ENCODE peak calls at places on chromosomes 5 and 9, in nine cellular contexts. M is CD4-positive, alpha-beta memory T cell; S is aorta; O is uterus; G is body of pancreas; Y is Caco-2; D is gastrocnemius medialis; E is naive thymus-derived CD4-positive, alpha-beta T cell; R is spleen. I is an unnamed sample.

GRCh38 chr5:102290004-102290403 is 6.1 kb downstream of the SLCO4C1 start:
- DNase-seq in Y (no peak), R (no peak), S (no peak), O (no peak), D (no peak), E (no peak), M (no peak), G (no peak), I (no peak)

GRCh38 chr5:136639616-136640015 is 274.3 kb upstream of the TRPC7 start:
- DNase-seq in Y (no peak), O (no peak), M (no peak), S (no peak), G (no peak), R (no peak), E (no peak), D (no peak), I (no peak)

GRCh38 chr5:149904293-149904886 is 40.2 kb downstream of the PDE6A start:
- DNase-seq in E (no peak), M (no peak), D (no peak), G (no peak), O (no peak), R (no peak), S (no peak), Y (peak; percentile 42), I (no peak)

GRCh38 chr9:13171261-13171660 is 108.2 kb downstream of the MPDZ start:
- DNase-seq in E (no peak), S (no peak), D (no peak), Y (no peak), O (no peak), R (no peak), G (no peak), M (no peak), I (no peak)

GRCh38 chr9:23630488-23630887 is 195.6 kb downstream of the ELAVL2 start:
- DNase-seq in Y (no peak), E (no peak), D (no peak), G (no peak), R (no peak), S (no peak), O (no peak), M (no peak), I (no peak)

GRCh38 chr5:151740958-151741373 is 17.5 kb downstream of the ATOX1 start:
- DNase-seq in Y (no peak), M (no peak), S (no peak), D (no peak), G (no peak), E (no peak), R (no peak), O (no peak), I (no peak)

GRCh38 chr9:135931349-135931820 is 24.0 kb upstream of the CAMSAP1 start:
- DNase-seq in Y (no peak), S (peak; percentile 75), O (no peak), E (no peak), M (no peak), G (no peak), R (no peak), D (no peak), I (no peak)

GRCh38 chr5:14267166-14267838 is 124.2 kb downstream of the TRIO start:
- DNase-seq in G (no peak), E (no peak), M (no peak), S (no peak), O (no peak), R (no peak), D (no peak), Y (peak; percentile 23), I (no peak)

DNA sequence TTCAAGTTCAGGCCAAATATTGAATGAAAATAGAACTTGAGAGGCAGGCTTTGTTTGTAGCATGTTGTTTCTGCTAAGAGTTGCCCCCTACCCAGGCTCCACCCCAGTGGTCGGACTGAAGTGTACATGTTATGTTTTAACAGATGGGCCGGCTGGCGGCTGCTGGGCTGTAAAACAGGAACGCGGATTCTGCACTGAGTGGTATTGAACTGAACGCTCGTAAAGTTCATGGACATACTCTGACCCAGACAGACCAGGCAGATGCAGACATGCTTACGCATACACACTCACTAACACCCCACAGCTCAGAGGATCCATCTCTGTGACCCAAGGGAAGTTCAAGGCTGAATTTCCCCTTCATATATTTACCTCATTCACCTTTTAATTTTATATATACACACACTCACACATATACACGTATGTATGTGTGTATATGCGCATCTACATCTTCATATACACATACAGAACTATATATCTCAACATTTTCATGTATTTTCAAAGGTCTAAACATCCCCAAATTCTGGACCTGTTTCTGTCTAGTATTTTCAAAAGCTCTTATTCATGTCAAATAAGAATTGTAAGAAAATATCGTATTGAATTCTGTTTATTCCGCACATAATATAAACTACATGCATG is 1.4 kb downstream of the MARCHF3 start:
- DNase-seq in Y (no peak), M (no peak), D (no peak), E (no peak), S (no peak), O (no peak), G (peak; percentile 16), R (no peak), I (peak; percentile 55)
- H3K4me1 ChIP-seq in Y (no peaks in the 10 kb centered on the region), M (peaks cover 16% of the 10 kb centered on the region), D (peaks cover 36% of the 10 kb centered on the region), E (no peaks in the 10 kb centered on the region), S (no peaks in the 10 kb centered on the region), O (no peaks in the 10 kb centered on the region), G (peaks cover 31% of the 10 kb centered on the region), R (peaks cover 60% of the 10 kb centered on the region), I (peaks cover 47% of the 10 kb centered on the region)

GRCh38 chr9:110048976-110049698 is 158.8 kb downstream of the C9orf152 start:
- DNase-seq in S (peak; percentile 82), Y (peak; percentile 35), E (no peak), R (peak; percentile 83), O (no peak), M (peak; percentile 3), G (no peak), D (no peak), I (peak; percentile 40)

GRCh38 chr9:110050925-110051355 is 157.0 kb downstream of the C9orf152 start:
- DNase-seq in R (no peak), M (no peak), E (no peak), S (no peak), D (no peak), G (no peak), O (peak; percentile 60), Y (no peak), I (no peak)

GRCh38 chr9:110047955-110048472 is 159.9 kb downstream of the C9orf152 start:
- DNase-seq in Y (no peak), G (no peak), D (no peak), E (no peak), R (peak; percentile 86), O (no peak), M (no peak), S (no peak), I (no peak)

GRCh38 chr9:110048473-110048975 is 159.4 kb downstream of the C9orf152 start:
- DNase-seq in Y (peak; percentile 85), G (peak; percentile 43), R (peak; percentile 96), O (peak; percentile 84), S (peak; percentile 94), M (peak; percentile 71), D (peak; percentile 30), E (peak; percentile 66), I (peak; percentile 86)

DNA sequence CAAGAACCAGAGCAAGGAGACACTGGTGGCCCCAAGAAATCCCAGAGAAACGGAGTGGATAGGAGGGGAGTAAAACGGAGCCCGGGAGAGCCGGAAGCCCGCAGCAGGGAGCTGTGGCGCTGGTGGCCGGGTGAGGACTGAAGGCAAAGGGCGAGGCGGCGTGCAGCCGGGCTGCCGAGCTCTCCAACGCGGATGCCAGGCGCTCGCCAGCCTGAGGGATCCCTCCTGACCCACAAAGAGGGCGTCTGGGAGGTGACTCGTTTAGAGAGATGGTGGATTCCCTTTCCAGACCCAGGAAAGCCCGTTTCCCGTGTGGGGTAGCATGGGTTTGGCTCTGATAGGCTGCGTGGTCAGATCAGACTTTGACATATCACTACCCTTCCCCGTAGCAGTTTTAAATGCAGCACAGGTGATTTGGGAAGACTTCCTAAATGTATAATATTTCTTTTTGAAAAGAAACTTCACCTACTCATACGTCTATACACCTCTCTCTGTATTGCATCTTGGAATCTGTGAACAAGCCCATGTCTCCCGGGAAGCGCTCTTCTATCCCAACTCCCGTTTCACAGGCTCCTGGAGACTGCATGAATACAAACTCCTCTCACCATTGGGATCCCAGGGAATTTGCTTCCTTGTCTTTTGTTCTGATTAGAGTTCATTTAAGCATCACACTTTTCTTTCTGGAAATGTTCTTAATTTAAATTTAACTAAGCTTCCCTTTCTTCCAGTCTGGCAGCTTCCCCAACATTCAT is 158.1 kb downstream of the C9orf152 start:
- DNase-seq in D (no peak), E (no peak), S (peak; percentile 85), R (peak; percentile 87), M (no peak), O (peak; percentile 31), G (no peak), Y (peak; percentile 52), I (peak; percentile 47)
- H3K4me3 ChIP-seq in D (peak overlapping the region; percentile 74), E (peak overlapping the region; percentile 83), S (peak overlapping the region; percentile 72), R (peak overlapping the region; percentile 87), M (peak overlapping the region; percentile 73), O (peak overlapping the region; percentile 64), G (no peak overlapping the region), Y (peak overlapping the region; percentile 63), I (peak overlapping the region; percentile 72)

DNA sequence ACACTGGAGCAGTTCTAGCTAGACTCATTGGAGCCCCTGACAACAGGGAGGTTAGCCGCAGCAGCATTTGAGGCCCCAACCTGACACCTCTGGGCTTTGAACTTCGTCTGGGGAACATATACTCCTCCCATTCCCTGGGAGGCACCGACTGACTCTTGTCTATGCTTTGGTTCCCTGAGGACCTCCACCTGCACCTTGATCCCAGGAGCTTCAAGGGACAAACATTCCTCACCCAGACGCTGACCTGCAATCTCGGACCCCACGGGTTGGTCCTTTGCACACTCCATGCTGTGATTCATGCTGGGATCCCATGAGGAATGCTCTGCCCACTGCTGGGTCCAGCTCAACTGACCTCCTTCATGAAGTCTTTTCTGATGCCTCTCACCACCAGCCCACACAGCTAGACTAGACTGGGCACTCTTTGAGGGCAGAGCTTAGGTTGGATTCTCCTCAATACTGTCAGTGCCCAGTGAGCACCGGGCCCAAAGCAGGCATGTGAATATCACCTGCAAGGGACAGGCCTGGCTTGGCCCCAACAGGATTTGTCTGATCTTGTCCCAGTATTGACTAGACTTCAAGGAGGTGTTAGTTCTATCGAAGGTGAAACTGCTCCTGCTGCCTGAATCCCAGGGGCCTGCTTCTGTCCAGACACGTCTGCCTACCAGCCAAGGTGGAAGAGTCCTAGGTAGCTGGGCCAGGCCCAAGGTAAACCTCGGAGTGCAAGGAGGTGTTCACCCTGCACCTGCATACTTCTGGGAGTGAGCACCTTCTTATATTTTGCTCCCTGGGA is 51.8 kb upstream of the ZBTB43 start:
- DNase-seq in M (no peak), Y (no peak), R (no peak), S (no peak), D (no peak), G (no peak), E (no peak), O (no peak), I (no peak)
- H3K27me3 ChIP-seq in M (no peaks in the 10 kb centered on the region), Y (no peaks in the 10 kb centered on the region), R (no peaks in the 10 kb centered on the region), S (no peaks in the 10 kb centered on the region), D (peaks cover 19% of the 10 kb centered on the region), G (no peaks in the 10 kb centered on the region), E (no peaks in the 10 kb centered on the region), O (peaks cover 21% of the 10 kb centered on the region), I (no peaks in the 10 kb centered on the region)

GRCh38 chr5:133938932-133939331 is 29.5 kb downstream of the C5orf15 start:
- DNase-seq in G (no peak), E (no peak), O (no peak), R (no peak), D (no peak), Y (no peak), S (no peak), M (no peak), I (no peak)

GRCh38 chr5:133941456-133942196 is 26.8 kb downstream of the C5orf15 start:
- DNase-seq in Y (no peak), R (no peak), O (no peak), S (peak; percentile 5), M (no peak), D (no peak), G (no peak), E (no peak), I (no peak)

GRCh38 chr5:133936611-133937015 is 31.8 kb downstream of the C5orf15 start:
- DNase-seq in O (no peak), G (no peak), S (peak; percentile 26), E (no peak), D (no peak), R (peak; percentile 62), Y (no peak), M (no peak), I (no peak)

GRCh38 chr5:133938039-133938821 is 30.2 kb downstream of the C5orf15 start:
- DNase-seq in S (peak; percentile 30), R (no peak), Y (no peak), M (no peak), O (no peak), E (no peak), D (no peak), G (peak; percentile 21), I (no peak)

GRCh38 chr5:133939668-133940067 is 28.8 kb downstream of the C5orf15 start:
- DNase-seq in E (no peak), R (no peak), G (no peak), M (no peak), O (no peak), D (no peak), S (peak; percentile 5), Y (no peak), I (no peak)
- H3K4me1 ChIP-seq in E (no peaks in the 10 kb centered on the region), R (peaks cover 34% of the 10 kb centered on the region), G (peaks cover 29% of the 10 kb centered on the region), M (no peaks in the 10 kb centered on the region), O (no peaks in the 10 kb centered on the region), D (peaks cover 15% of the 10 kb centered on the region), S (no peaks in the 10 kb centered on the region), Y (peaks cover 22% of the 10 kb centered on the region), I (no peaks in the 10 kb centered on the region)